ENCODE peak calls at places on chromosomes 5 and 9, in four cellular contexts. V, D, B and P are unnamed samples.
A peak's percentile ranks its signal among the peaks of the same experiment; 100 is the strongest.

GRCh38 chr5:95712347-95712958 is 18.7 kb upstream of the RHOBTB3 start:
- DNase-seq in B (no peak), D (no peak), V (no peak), P (no peak)

GRCh38 chr9:34428325-34428958 is 29.9 kb downstream of the FAM219A start:
- DNase-seq in V (no peak), B (no peak), D (no peak), P (no peak)

GRCh38 chr5:55407059-55407684 is 99.4 kb downstream of the MTREX start:
- DNase-seq in D (no peak), B (peak; percentile 12), V (no peak), P (no peak)

GRCh38 chr9:21890696-21891095 is 88.3 kb downstream of the MTAP start:
- DNase-seq in V (no peak), B (no peak), D (no peak), P (no peak)

GRCh38 chr5:98187945-98188344 is 585.5 kb upstream of the RGMB start:
- DNase-seq in D (no peak), B (no peak), V (no peak), P (no peak)

GRCh38 chr5:138601444-138601843 is 26.2 kb upstream of the HSPA9 start:
- DNase-seq in D (no peak), V (peak; percentile 41), B (no peak), P (no peak)

GRCh38 chr9:126902160-126902559 is 12.4 kb upstream of the RALGPS1 start:
- DNase-seq in B (peak; percentile 36), D (no peak), V (no peak), P (no peak)

GRCh38 chr5:98639258-98639657 is 134.2 kb upstream of the RGMB start:
- DNase-seq in V (no peak), B (no peak), D (no peak), P (no peak)

GRCh38 chr9:110089681-110090370 is 118.1 kb downstream of the C9orf152 start:
- DNase-seq in D (no peak), V (no peak), B (no peak), P (no peak)

GRCh38 chr5:55480781-55481180 is 54.0 kb downstream of the PLPP1 start:
- DNase-seq in B (no peak), D (no peak), V (peak; percentile 64), P (peak; percentile 31)

GRCh38 chr5:172503925-172504730 is 49.8 kb upstream of the SH3PXD2B start:
- DNase-seq in D (peak; percentile 80), B (no peak), V (no peak), P (no peak)

GRCh38 chr5:96588551-96588950 is 73.6 kb upstream of the CAST start:
- DNase-seq in B (no peak), V (no peak), D (no peak), P (no peak)

GRCh38 chr5:11557063-11557462 is 347.2 kb downstream of the CTNND2 start:
- DNase-seq in V (no peak), B (no peak), D (no peak), P (no peak)

GRCh38 chr5:177444106-177445051 is 2.2 kb upstream of the PRR7 start:
- DNase-seq in B (no peak), D (no peak), V (no peak), P (peak; percentile 28)

GRCh38 chr9:4550777-4551476 is 60.7 kb downstream of the SLC1A1 start:
- DNase-seq in D (no peak), B (no peak), V (no peak), P (no peak)

GRCh38 chr5:5572010-5572982 is 149.8 kb downstream of the ICE1 start:
- DNase-seq in B (no peak), V (no peak), D (no peak), P (no peak)

GRCh38 chr5:116291271-116291670 is 206.4 kb downstream of the COMMD10 start:
- DNase-seq in D (no peak), B (no peak), V (no peak), P (no peak)

GRCh38 chr5:9922719-9923118 is 292.6 kb upstream of the TAS2R1 start:
- DNase-seq in B (no peak), V (no peak), D (no peak), P (peak; percentile 5)

GRCh38 chr5:142479854-142480253 is 155.0 kb upstream of the SPRY4 start:
- DNase-seq in B (no peak), D (no peak), V (no peak), P (no peak)

GRCh38 chr5:93018461-93018860 is 562.6 kb downstream of the NR2F1-AS1 start:
- DNase-seq in B (no peak), D (no peak), V (no peak), P (no peak)

GRCh38 chr5:37757980-37758582 is 81.8 kb downstream of the GDNF start:
- DNase-seq in D (no peak), B (no peak), V (no peak), P (peak; percentile 10)

GRCh38 chr9:87116492-87116891 is 169.2 kb upstream of the GAS1 start:
- DNase-seq in B (no peak), V (no peak), D (no peak), P (no peak)

GRCh38 chr5:132264546-132265335 is 7.2 kb downstream of the PDLIM4 start:
- DNase-seq in D (peak; percentile 68), B (no peak), V (no peak), P (no peak)

GRCh38 chr9:28801144-28801799 is 1228.0 kb upstream of the C9orf72 start:
- DNase-seq in B (no peak), D (no peak), V (no peak), P (no peak)

GRCh38 chr5:11268894-11269293 is 507.9 kb upstream of the DAP start:
- DNase-seq in B (no peak), D (no peak), V (no peak), P (no peak)

GRCh38 chr5:36073595-36074216 is 7.0 kb upstream of the UGT3A2 start:
- DNase-seq in D (no peak), B (no peak), V (peak; percentile 16), P (peak; percentile 45)

GRCh38 chr5:69512740-69513260 is 20.2 kb downstream of the OCLN start:
- DNase-seq in B (no peak), D (no peak), V (no peak), P (no peak)

GRCh38 chr5:2201011-2201410 is 318.3 kb upstream of the IRX4 start:
- DNase-seq in V (no peak), D (peak; percentile 57), B (no peak), P (no peak)

GRCh38 chr5:104763163-104763562 is 1200.6 kb upstream of the NUDT12 start:
- DNase-seq in V (no peak), B (no peak), D (no peak), P (no peak)

GRCh38 chr5:175728885-175729828 is 71.3 kb downstream of the HRH2 start:
- DNase-seq in D (no peak), V (no peak), B (peak; percentile 36), P (no peak)

GRCh38 chr5:1763960-1764605 is 35.6 kb downstream of the MRPL36 start:
- DNase-seq in B (no peak), V (no peak), D (peak; percentile 43), P (no peak)

GRCh38 chr5:60959156-60959555 is 14.2 kb downstream of the NDUFAF2 start:
- DNase-seq in V (peak; percentile 21), B (peak; percentile 19), D (no peak), P (peak; percentile 45)

GRCh38 chr5:158549306-158549705 is 550.4 kb downstream of the EBF1 start:
- DNase-seq in V (no peak), D (no peak), B (no peak), P (no peak)

GRCh38 chr5:52814749-52815148 is 27.0 kb downstream of the ITGA1 start:
- DNase-seq in D (no peak), V (no peak), B (no peak), P (no peak)

GRCh38 chr9:6467006-6467625 is 54.1 kb downstream of the UHRF2 start:
- DNase-seq in B (no peak), V (no peak), D (no peak), P (no peak)

GRCh38 chr5:45109636-45110035 is 300.9 kb downstream of the MRPS30 start:
- DNase-seq in D (no peak), B (no peak), V (no peak), P (no peak)

GRCh38 chr5:23727271-23727670 is 219.9 kb downstream of the PRDM9 start:
- DNase-seq in D (no peak), V (no peak), B (no peak), P (no peak)